ENCODE peak calls at places on chromosomes 7 and 10, in six cellular contexts. U, X, Z, C, N and V are unnamed samples.

GRCh38 chr7:71173955-71174354 is 42.0 kb downstream of the GALNT17 start:
- DNase-seq in U (no peak), X (no peak), Z (no peak), C (no peak), N (no peak), V (no peak)

GRCh38 chr10:124598773-124599587 is 137.4 kb downstream of the LHPP start:
- DNase-seq in U (no peak), X (no peak), Z (no peak), C (no peak), N (no peak), V (no peak)

GRCh38 chr7:71868797-71869196 is 543.3 kb downstream of the CALN1 start:
- DNase-seq in U (peak; percentile 27), X (no peak), Z (peak; percentile 86), C (no peak), N (no peak), V (no peak)

GRCh38 chr7:101085000-101085948 is at the start of gene TRIM56:
- DNase-seq in U (peak; percentile 79), X (peak; percentile 93), Z (peak; percentile 75), C (peak; percentile 53), N (peak; percentile 43), V (no peak)

GRCh38 chr10:111175786-111176185 is 99.0 kb downstream of the ADRA2A start:
- DNase-seq in U (no peak), X (no peak), Z (no peak), C (no peak), N (no peak), V (no peak)

GRCh38 chr10:122132331-122132755 is 138.8 kb upstream of the BTBD16 start:
- DNase-seq in U (no peak), X (no peak), Z (no peak), C (no peak), N (no peak), V (no peak)

GRCh38 chr7:5077740-5078139 is 32.1 kb downstream of the RBAK start:
- DNase-seq in U (no peak), X (no peak), Z (peak; percentile 33), C (no peak), N (no peak), V (no peak)

GRCh38 chr10:125843603-125844329 is 20.4 kb downstream of the BCCIP start:
- DNase-seq in U (no peak), X (no peak), Z (no peak), C (no peak), N (no peak), V (no peak)

GRCh38 chr10:119817991-119818888 is 54.4 kb downstream of the MCMBP start:
- DNase-seq in U (peak; percentile 46), X (peak; percentile 67), Z (peak; percentile 62), C (peak; percentile 77), N (peak; percentile 26), V (peak; percentile 92)

GRCh38 chr7:12923971-12924370 is 236.5 kb downstream of the ARL4A start:
- DNase-seq in U (peak; percentile 29), X (no peak), Z (no peak), C (no peak), N (no peak), V (no peak)

GRCh38 chr10:69685802-69686585 is 55.9 kb downstream of the FAM241B start:
- DNase-seq in U (peak; percentile 47), X (peak; percentile 47), Z (peak; percentile 8), C (no peak), N (no peak), V (no peak)

GRCh38 chr10:116947838-116948529 is 57.0 kb downstream of the SHTN1 start:
- DNase-seq in U (peak; percentile 50), X (no peak), Z (peak; percentile 32), C (no peak), N (peak; percentile 13), V (peak; percentile 21)

GRCh38 chr7:101614098-101614938 is 14.8 kb downstream of the MYL10 start:
- DNase-seq in U (peak; percentile 24), X (no peak), Z (no peak), C (no peak), N (no peak), V (no peak)

GRCh38 chr7:44177570-44178131 is 11.6 kb downstream of the GCK start:
- DNase-seq in U (peak; percentile 60), X (no peak), Z (peak; percentile 70), C (no peak), N (no peak), V (no peak)

GRCh38 chr10:133405844-133406527 is 12.0 kb downstream of the MTG1 start:
- DNase-seq in U (peak; percentile 21), X (no peak), Z (peak; percentile 8), C (no peak), N (no peak), V (no peak)